ENCODE peak calls at places on chromosomes 5 and 9, in six cellular contexts. U is astrocyte; J is CD8-positive, alpha-beta T cell; N is nucleus accumbens; Y is NCI-H226; F is H9. A is an unnamed sample.

GRCh38 chr9:21770877-21771560 is 31.4 kb upstream of the MTAP start:
- DNase-seq in U (peak; percentile 91), F (no peak), N (no peak), J (no peak), Y (peak; percentile 53), A (no peak)

GRCh38 chr9:37329576-37329975 is 92.9 kb upstream of the GRHPR start:
- DNase-seq in U (peak; percentile 10), Y (no peak), F (no peak), N (no peak), J (no peak), A (no peak)

GRCh38 chr9:33850677-33851076 is 33.7 kb downstream of the UBE2R2 start:
- DNase-seq in N (no peak), F (no peak), J (no peak), U (no peak), Y (no peak), A (no peak)

GRCh38 chr5:138370537-138370936 is 18.1 kb downstream of the KDM3B start:
- DNase-seq in U (no peak), N (no peak), Y (peak; percentile 6), J (no peak), F (no peak), A (no peak)

GRCh38 chr5:43073597-43074546 is 33.8 kb upstream of the ANXA2R start:
- DNase-seq in J (peak; percentile 22), F (peak; percentile 53), Y (peak; percentile 42), U (no peak), N (no peak), A (no peak)

GRCh38 chr9:112890106-112891081 is at the start of gene SLC46A2:
- DNase-seq in J (no peak), N (no peak), U (no peak), F (peak; percentile 69), Y (no peak), A (no peak)

GRCh38 chr9:127741831-127742434 is 6.8 kb upstream of the TOR2A start:
- DNase-seq in U (peak; percentile 10), F (peak; percentile 98), N (peak; percentile 71), Y (no peak), J (no peak), A (peak; percentile 88)

GRCh38 chr5:176153741-176154140 is 84.5 kb upstream of the SIMC1 start:
- DNase-seq in N (no peak), U (peak; percentile 25), Y (no peak), J (no peak), F (no peak), A (no peak)

GRCh38 chr9:76619645-76620044 is 144.6 kb upstream of the PCA3 start:
- DNase-seq in N (no peak), U (no peak), F (no peak), J (no peak), Y (no peak), A (no peak)

GRCh38 chr9:131827821-131828369 is 88.0 kb upstream of the RAPGEF1 start:
- DNase-seq in U (no peak), Y (no peak), J (no peak), N (no peak), F (no peak), A (no peak)

GRCh38 chr9:61668846-61669245 is 479.0 kb downstream of the SPATA31A7 start:
- DNase-seq in U (no peak), Y (no peak), J (no peak), F (peak; percentile 2), N (no peak), A (no peak)

GRCh38 chr5:134100283-134101011 is 14.0 kb upstream of the TCF7 start:
- DNase-seq in Y (peak; percentile 78), F (peak; percentile 72), J (peak; percentile 72), N (no peak), U (peak; percentile 67), A (no peak)

GRCh38 chr5:8057764-8058163 is 188.8 kb downstream of the MTRR start:
- DNase-seq in N (no peak), F (no peak), U (peak; percentile 26), Y (no peak), J (no peak), A (no peak)

GRCh38 chr9:97312556-97312955 is 5.1 kb downstream of the CCDC180 start:
- DNase-seq in J (no peak), F (no peak), U (no peak), N (no peak), Y (no peak), A (no peak)

GRCh38 chr9:12604154-12604825 is 88.9 kb upstream of the TYRP1 start:
- DNase-seq in F (no peak), J (no peak), Y (peak; percentile 87), N (no peak), U (peak; percentile 39), A (no peak)